ENCODE peak calls at places on chromosomes 3 and 15, in six cellular contexts. C is ACHN; U is stimulated activated CD8-positive, alpha-beta memory T cell treated with anti-CD3 and anti-CD28 coated beads, Interleukin-7, amount 100 ng/mL, for 24 hours; F is IMR-90; R is activated CD4-positive, alpha-beta T cell treated with anti-CD3 and anti-CD28 coated beads for 1 hour; M is RPMI7951. J is an unnamed sample.

GRCh38 chr15:45112592-45113379 is 1.2 kb downstream of the DUOX2 start:
- DNase-seq in U (no peak), R (no peak), F (no peak), M (no peak), C (no peak), J (no peak)

GRCh38 chr15:73897441-73898261 is 24.3 kb downstream of the TBC1D21 start:
- DNase-seq in U (peak; percentile 12), F (peak; percentile 96), M (peak; percentile 97), C (peak; percentile 84), R (peak; percentile 12), J (peak; percentile 70)

GRCh38 chr15:59722032-59722431 is 32.9 kb upstream of the BNIP2 start:
- DNase-seq in M (no peak), F (no peak), U (no peak), R (no peak), C (no peak), J (no peak)

GRCh38 chr3:126402666-126403302 is 8.1 kb downstream of the CFAP100 start:
- DNase-seq in M (no peak), C (no peak), R (no peak), F (no peak), U (no peak), J (no peak)

GRCh38 chr3:124847863-124848262 is 39.3 kb downstream of the ITGB5 start:
- DNase-seq in R (no peak), C (no peak), U (no peak), F (no peak), M (no peak), J (no peak)

GRCh38 chr15:57649138-57649537 is 57.4 kb upstream of the POLR2M start:
- DNase-seq in R (no peak), F (no peak), M (peak; percentile 24), C (no peak), U (no peak), J (peak; percentile 48)

GRCh38 chr3:13262493-13263211 is 157.5 kb downstream of the NUP210 start:
- DNase-seq in M (no peak), R (no peak), U (no peak), F (no peak), C (peak; percentile 11), J (peak; percentile 34)

GRCh38 chr3:122826315-122826714 is 31.4 kb downstream of the SLC49A4 start:
- DNase-seq in M (no peak), F (no peak), R (no peak), U (no peak), C (no peak), J (no peak)

GRCh38 chr15:88908697-88909621 is 4.2 kb downstream of the MFGE8 start:
- DNase-seq in M (no peak), F (peak; percentile 73), C (no peak), R (no peak), U (no peak), J (no peak)

GRCh38 chr15:41561777-41562145 is 2.7 kb downstream of the TYRO3 start:
- DNase-seq in R (no peak), U (no peak), M (no peak), F (peak; percentile 73), C (no peak), J (no peak)

GRCh38 chr15:42036112-42036905 is 15.5 kb upstream of the PLA2G4E start:
- DNase-seq in F (no peak), U (no peak), M (no peak), C (no peak), R (no peak), J (no peak)

GRCh38 chr3:8769088-8769822 is at the start of gene OXTR:
- DNase-seq in R (peak; percentile 15), M (peak; percentile 83), F (peak; percentile 82), C (peak; percentile 69), U (peak; percentile 12), J (peak; percentile 71)

GRCh38 chr3:124696011-124696410 is 34.2 kb upstream of the UMPS start:
- DNase-seq in C (no peak), M (no peak), R (no peak), U (no peak), F (no peak), J (no peak)